ENCODE peak calls at places on chromosome 16, in ten cellular contexts. One of them, this sample, is unnamed.
A peak's percentile ranks its signal among the peaks of the same experiment; 100 is the strongest.

GRCh38 chr16:70694088-70694487 is 8.2 kb upstream of the MTSS2 start:
- DNase-seq in RWPE1: peak; percentile 94
- DNase-seq in GM12864: no peak
- DNase-seq in upper lobe of right lung: no peak
- DNase-seq in nephron progenitor cell: no peak
- DNase-seq in right atrium auricular region: no peak
- DNase-seq in neural progenitor cell: peak; percentile 69
- DNase-seq in A549: peak; percentile 95
- DNase-seq in AG09309: no peak
- DNase-seq in heart left ventricle: no peak
- DNase-seq in this sample: peak; percentile 72

GRCh38 chr16:3401719-3402397 is 843 bp downstream of the ZNF174 start:
- DNase-seq in right atrium auricular region: no peak
- DNase-seq in upper lobe of right lung: no peak
- DNase-seq in nephron progenitor cell: peak; percentile 12
- DNase-seq in neural progenitor cell: peak; percentile 50
- DNase-seq in A549: peak; percentile 29
- DNase-seq in heart left ventricle: no peak
- DNase-seq in GM12864: no peak
- DNase-seq in AG09309: no peak
- DNase-seq in RWPE1: peak; percentile 13
- DNase-seq in this sample: peak; percentile 34

GRCh38 chr16:81487301-81487720 is 42.7 kb downstream of the CMIP start:
- DNase-seq in AG09309: no peak
- DNase-seq in A549: no peak
- DNase-seq in right atrium auricular region: no peak
- DNase-seq in RWPE1: no peak
- DNase-seq in upper lobe of right lung: no peak
- DNase-seq in neural progenitor cell: no peak
- DNase-seq in GM12864: no peak
- DNase-seq in nephron progenitor cell: no peak
- DNase-seq in heart left ventricle: no peak
- DNase-seq in this sample: peak; percentile 52

GRCh38 chr16:14013571-14014283 is 57.4 kb upstream of the MRTFB start:
- DNase-seq in neural progenitor cell: no peak
- DNase-seq in nephron progenitor cell: peak; percentile 16
- DNase-seq in GM12864: no peak
- DNase-seq in heart left ventricle: peak; percentile 36
- DNase-seq in RWPE1: peak; percentile 66
- DNase-seq in right atrium auricular region: no peak
- DNase-seq in upper lobe of right lung: no peak
- DNase-seq in A549: peak; percentile 72
- DNase-seq in AG09309: peak; percentile 79
- DNase-seq in this sample: peak; percentile 83

GRCh38 chr16:31143036-31143888 is 6.6 kb downstream of the PRSS36 start:
- DNase-seq in RWPE1: no peak
- DNase-seq in A549: no peak
- DNase-seq in nephron progenitor cell: no peak
- DNase-seq in GM12864: no peak
- DNase-seq in AG09309: no peak
- DNase-seq in heart left ventricle: peak; percentile 21
- DNase-seq in neural progenitor cell: no peak
- DNase-seq in right atrium auricular region: no peak
- DNase-seq in upper lobe of right lung: no peak
- DNase-seq in this sample: no peak

GRCh38 chr16:89687092-89687940 is 827 bp downstream of the CDK10 start:
- DNase-seq in right atrium auricular region: no peak
- DNase-seq in heart left ventricle: no peak
- DNase-seq in A549: peak; percentile 67
- DNase-seq in nephron progenitor cell: no peak
- DNase-seq in upper lobe of right lung: no peak
- DNase-seq in AG09309: no peak
- DNase-seq in neural progenitor cell: peak; percentile 48
- DNase-seq in RWPE1: peak; percentile 32
- DNase-seq in GM12864: no peak
- DNase-seq in this sample: peak; percentile 22

GRCh38 chr16:47533744-47534292 is 72.7 kb downstream of the PHKB start:
- DNase-seq in A549: no peak
- DNase-seq in right atrium auricular region: no peak
- DNase-seq in RWPE1: no peak
- DNase-seq in neural progenitor cell: no peak
- DNase-seq in heart left ventricle: no peak
- DNase-seq in nephron progenitor cell: no peak
- DNase-seq in upper lobe of right lung: no peak
- DNase-seq in GM12864: no peak
- DNase-seq in AG09309: no peak
- DNase-seq in this sample: no peak

GRCh38 chr16:3348547-3349167 is 7.0 kb upstream of the OR2C1 start:
- DNase-seq in neural progenitor cell: no peak
- DNase-seq in A549: no peak
- DNase-seq in right atrium auricular region: no peak
- DNase-seq in RWPE1: no peak
- DNase-seq in nephron progenitor cell: no peak
- DNase-seq in AG09309: no peak
- DNase-seq in GM12864: no peak
- DNase-seq in heart left ventricle: no peak
- DNase-seq in upper lobe of right lung: no peak
- DNase-seq in this sample: no peak

GRCh38 chr16:81036751-81037350 is 1.2 kb downstream of the ATMIN start:
- DNase-seq in GM12864: no peak
- DNase-seq in RWPE1: peak; percentile 9
- DNase-seq in nephron progenitor cell: no peak
- DNase-seq in AG09309: no peak
- DNase-seq in upper lobe of right lung: no peak
- DNase-seq in right atrium auricular region: no peak
- DNase-seq in A549: no peak
- DNase-seq in heart left ventricle: peak; percentile 51
- DNase-seq in neural progenitor cell: no peak
- DNase-seq in this sample: peak; percentile 9

GRCh38 chr16:22948603-22949368 is 134.8 kb downstream of the HS3ST2 start:
- DNase-seq in A549: peak; percentile 61
- DNase-seq in GM12864: peak; percentile 39
- DNase-seq in upper lobe of right lung: peak; percentile 66
- DNase-seq in right atrium auricular region: peak; percentile 65
- DNase-seq in neural progenitor cell: peak; percentile 81
- DNase-seq in RWPE1: peak; percentile 69
- DNase-seq in AG09309: no peak
- DNase-seq in heart left ventricle: peak; percentile 58
- DNase-seq in nephron progenitor cell: peak; percentile 62
- DNase-seq in this sample: peak; percentile 67

GRCh38 chr16:89200850-89201466 is 621 bp upstream of the SLC22A31 start:
- DNase-seq in upper lobe of right lung: peak; percentile 69
- DNase-seq in GM12864: no peak
- DNase-seq in A549: no peak
- DNase-seq in right atrium auricular region: no peak
- DNase-seq in RWPE1: no peak
- DNase-seq in AG09309: no peak
- DNase-seq in heart left ventricle: no peak
- DNase-seq in neural progenitor cell: peak; percentile 66
- DNase-seq in nephron progenitor cell: peak; percentile 49
- DNase-seq in this sample: no peak

GRCh38 chr16:28918698-28919097 is 6.3 kb downstream of the RABEP2 start:
- DNase-seq in AG09309: no peak
- DNase-seq in GM12864: no peak
- DNase-seq in upper lobe of right lung: no peak
- DNase-seq in heart left ventricle: no peak
- DNase-seq in RWPE1: no peak
- DNase-seq in right atrium auricular region: no peak
- DNase-seq in A549: no peak
- DNase-seq in nephron progenitor cell: no peak
- DNase-seq in neural progenitor cell: no peak
- DNase-seq in this sample: no peak

GRCh38 chr16:89890200-89890599 is 16.8 kb downstream of the TCF25 start:
- DNase-seq in RWPE1: no peak
- DNase-seq in heart left ventricle: no peak
- DNase-seq in AG09309: no peak
- DNase-seq in neural progenitor cell: no peak
- DNase-seq in upper lobe of right lung: no peak
- DNase-seq in GM12864: no peak
- DNase-seq in A549: no peak
- DNase-seq in nephron progenitor cell: no peak
- DNase-seq in right atrium auricular region: no peak
- DNase-seq in this sample: no peak

GRCh38 chr16:82344157-82344556 is 174.1 kb upstream of the MPHOSPH6 start:
- DNase-seq in AG09309: no peak
- DNase-seq in heart left ventricle: no peak
- DNase-seq in A549: no peak
- DNase-seq in neural progenitor cell: peak; percentile 47
- DNase-seq in right atrium auricular region: no peak
- DNase-seq in RWPE1: no peak
- DNase-seq in GM12864: no peak
- DNase-seq in upper lobe of right lung: no peak
- DNase-seq in nephron progenitor cell: peak; percentile 22
- DNase-seq in this sample: no peak

GRCh38 chr16:22732315-22732840 is 81.6 kb upstream of the HS3ST2 start:
- DNase-seq in nephron progenitor cell: peak; percentile 22
- DNase-seq in neural progenitor cell: no peak
- DNase-seq in upper lobe of right lung: no peak
- DNase-seq in heart left ventricle: no peak
- DNase-seq in right atrium auricular region: no peak
- DNase-seq in RWPE1: no peak
- DNase-seq in A549: no peak
- DNase-seq in GM12864: no peak
- DNase-seq in AG09309: no peak
- DNase-seq in this sample: no peak

GRCh38 chr16:11580451-11581086 is 6.2 kb downstream of the LITAF start:
- DNase-seq in heart left ventricle: no peak
- DNase-seq in A549: no peak
- DNase-seq in right atrium auricular region: no peak
- DNase-seq in nephron progenitor cell: no peak
- DNase-seq in GM12864: no peak
- DNase-seq in upper lobe of right lung: peak; percentile 19
- DNase-seq in RWPE1: no peak
- DNase-seq in neural progenitor cell: no peak
- DNase-seq in AG09309: no peak
- DNase-seq in this sample: no peak

GRCh38 chr16:56193951-56194726 is 2.9 kb downstream of the GNAO1 start:
- DNase-seq in neural progenitor cell: peak; percentile 98
- DNase-seq in RWPE1: peak; percentile 79
- DNase-seq in right atrium auricular region: peak; percentile 83
- DNase-seq in heart left ventricle: peak; percentile 87
- DNase-seq in upper lobe of right lung: peak; percentile 87
- DNase-seq in nephron progenitor cell: peak; percentile 97
- DNase-seq in GM12864: no peak
- DNase-seq in A549: peak; percentile 54
- DNase-seq in AG09309: no peak
- DNase-seq in this sample: peak; percentile 22
- TF ChIP-seq CTCF in neural progenitor cell: no peak
- TF ChIP-seq CTCF in RWPE1: no peak
- TF ChIP-seq CTCF in right atrium auricular region: no peak
- TF ChIP-seq CTCF in heart left ventricle: no peak
- TF ChIP-seq CTCF in upper lobe of right lung: no peak
- TF ChIP-seq CTCF in nephron progenitor cell: no peak
- TF ChIP-seq CTCF in GM12864: no peak
- TF ChIP-seq CTCF in A549: no peak
- TF ChIP-seq CTCF in AG09309: no peak
- TF ChIP-seq CTCF in this sample: no peak

DNA sequence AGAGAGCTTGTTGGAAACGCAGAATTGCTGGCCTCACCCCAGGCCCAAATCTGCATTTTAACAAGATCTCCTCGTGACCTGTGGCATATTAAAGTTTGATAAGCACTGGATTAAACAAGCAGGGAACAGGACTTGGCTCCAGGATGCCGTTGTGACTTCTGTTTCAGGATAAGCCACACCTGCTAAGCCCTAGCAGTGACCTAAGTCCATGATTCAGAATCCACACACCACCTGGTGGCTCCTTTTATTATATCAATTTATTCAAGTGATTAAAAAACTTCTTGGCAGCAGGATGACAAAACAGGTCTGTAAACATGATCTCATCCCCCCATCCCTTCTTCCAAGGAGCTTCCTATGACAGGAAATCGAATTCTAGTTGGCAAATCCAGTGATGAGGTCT is 9.1 kb downstream of the NAGPA start:
- DNase-seq in neural progenitor cell: peak; percentile 37
- DNase-seq in GM12864: no peak
- DNase-seq in right atrium auricular region: no peak
- DNase-seq in upper lobe of right lung: no peak
- DNase-seq in AG09309: no peak
- DNase-seq in A549: peak; percentile 82
- DNase-seq in heart left ventricle: no peak
- DNase-seq in RWPE1: peak; percentile 64
- DNase-seq in nephron progenitor cell: no peak
- DNase-seq in this sample: peak; percentile 17
- TF ChIP-seq CTCF in neural progenitor cell: peak; percentile 20
- TF ChIP-seq CTCF in GM12864: peak; percentile 15
- TF ChIP-seq CTCF in right atrium auricular region: no peak
- TF ChIP-seq CTCF in upper lobe of right lung: no peak
- TF ChIP-seq CTCF in AG09309: no peak
- TF ChIP-seq CTCF in A549: peak; percentile 42
- TF ChIP-seq CTCF in heart left ventricle: no peak
- TF ChIP-seq CTCF in RWPE1: peak; percentile 15
- TF ChIP-seq CTCF in nephron progenitor cell: no peak
- TF ChIP-seq CTCF in this sample: no peak

DNA sequence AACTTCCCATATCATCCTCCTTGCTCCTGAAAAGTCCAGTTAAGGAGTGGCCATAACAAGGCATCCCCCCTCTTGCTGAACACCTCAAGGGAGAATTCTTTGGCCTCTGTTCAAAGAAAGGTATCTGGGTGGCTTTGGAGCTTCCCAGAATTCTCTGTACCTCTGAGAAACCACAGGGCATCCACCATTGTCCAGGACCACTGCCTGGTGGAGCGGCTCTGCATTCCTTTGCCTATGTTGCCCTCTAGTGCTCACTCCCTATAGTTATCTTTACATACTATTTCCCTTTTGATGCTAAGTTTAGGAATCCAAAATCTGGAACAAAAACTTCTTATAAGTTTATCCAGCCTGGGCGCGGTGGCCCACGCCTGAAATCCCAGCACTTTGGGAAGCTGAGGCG is 30.3 kb downstream of the CHD9NB start:
- DNase-seq in heart left ventricle: peak; percentile 23
- DNase-seq in nephron progenitor cell: peak; percentile 60
- DNase-seq in right atrium auricular region: no peak
- DNase-seq in GM12864: no peak
- DNase-seq in neural progenitor cell: peak; percentile 84
- DNase-seq in AG09309: no peak
- DNase-seq in RWPE1: peak; percentile 70
- DNase-seq in A549: peak; percentile 69
- DNase-seq in upper lobe of right lung: no peak
- DNase-seq in this sample: peak; percentile 67
- TF ChIP-seq CTCF in heart left ventricle: peak; percentile 36
- TF ChIP-seq CTCF in nephron progenitor cell: peak; percentile 68
- TF ChIP-seq CTCF in right atrium auricular region: peak; percentile 28
- TF ChIP-seq CTCF in GM12864: peak; percentile 52
- TF ChIP-seq CTCF in neural progenitor cell: peak; percentile 86
- TF ChIP-seq CTCF in AG09309: peak; percentile 62
- TF ChIP-seq CTCF in RWPE1: peak; percentile 54
- TF ChIP-seq CTCF in A549: peak; percentile 75
- TF ChIP-seq CTCF in upper lobe of right lung: peak; percentile 56
- TF ChIP-seq CTCF in this sample: peak; percentile 61

DNA sequence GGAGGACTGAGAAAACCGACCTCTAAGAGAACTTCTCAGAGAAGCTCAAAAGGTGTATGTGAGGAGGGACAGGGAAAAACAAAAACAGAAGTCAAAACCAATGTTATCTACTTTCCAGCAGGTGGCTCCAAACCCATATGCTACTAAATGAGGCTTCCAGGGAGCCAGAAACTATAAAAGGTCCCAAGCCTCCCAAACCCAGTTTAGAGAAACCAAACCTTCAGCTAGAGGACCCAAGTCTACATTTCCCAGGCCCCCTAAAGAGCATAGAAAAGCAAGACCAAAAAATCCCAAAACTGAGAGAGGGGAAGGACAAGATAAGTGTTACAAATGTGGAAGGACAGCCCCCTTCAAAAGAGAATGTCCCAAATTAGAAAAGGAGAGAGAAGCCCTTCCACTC is 3.7 kb downstream of the HPR start:
- DNase-seq in nephron progenitor cell: no peak
- DNase-seq in AG09309: peak; percentile 16
- DNase-seq in upper lobe of right lung: no peak
- DNase-seq in RWPE1: peak; percentile 36
- DNase-seq in heart left ventricle: no peak
- DNase-seq in right atrium auricular region: no peak
- DNase-seq in neural progenitor cell: peak; percentile 56
- DNase-seq in A549: peak; percentile 48
- DNase-seq in GM12864: no peak
- DNase-seq in this sample: peak; percentile 83
- TF ChIP-seq CTCF in nephron progenitor cell: peak; percentile 49
- TF ChIP-seq CTCF in AG09309: peak; percentile 57
- TF ChIP-seq CTCF in upper lobe of right lung: peak; percentile 52
- TF ChIP-seq CTCF in RWPE1: peak; percentile 67
- TF ChIP-seq CTCF in heart left ventricle: peak; percentile 48
- TF ChIP-seq CTCF in right atrium auricular region: peak; percentile 29
- TF ChIP-seq CTCF in neural progenitor cell: peak; percentile 63
- TF ChIP-seq CTCF in A549: peak; percentile 63
- TF ChIP-seq CTCF in GM12864: peak; percentile 66
- TF ChIP-seq CTCF in this sample: peak; percentile 90

This sample was measured in fibroblast of the aortic adventitia.